ENCODE peak calls at places on chromosomes 16 and 17, in nine cellular contexts. H, U, G, E, Y, V, D, C and S are unnamed samples.

GRCh38 chr17:77581480-77581879 is 377.0 kb upstream of the TNRC6C start:
- DNase-seq in H (peak; percentile 59), U (no peak), G (no peak), E (peak; percentile 53), Y (no peak), V (peak; percentile 6), D (no peak), C (no peak), S (peak; percentile 36)

GRCh38 chr16:9906218-9906617 is 276.0 kb downstream of the GRIN2A start:
- DNase-seq in H (no peak), U (no peak), G (no peak), E (no peak), Y (no peak), V (no peak), D (no peak), C (no peak), S (no peak)

GRCh38 chr16:89047331-89048086 is 46.1 kb upstream of the ACSF3 start:
- DNase-seq in H (no peak), U (no peak), G (no peak), E (no peak), Y (peak; percentile 16), V (no peak), D (no peak), C (no peak), S (no peak)

GRCh38 chr16:85556456-85557082 is 56.6 kb upstream of the GSE1 start:
- DNase-seq in H (peak; percentile 48), U (peak; percentile 36), G (peak; percentile 72), E (peak; percentile 86), Y (peak; percentile 80), V (peak; percentile 88), D (peak; percentile 69), C (peak; percentile 77), S (no peak)

GRCh38 chr17:60158751-60159478 is 9.1 kb downstream of the CA4 start:
- DNase-seq in H (no peak), U (no peak), G (no peak), E (no peak), Y (no peak), V (no peak), D (no peak), C (no peak), S (no peak)

GRCh38 chr17:9252525-9252924 is 231.2 kb downstream of the NTN1 start:
- DNase-seq in H (no peak), U (no peak), G (no peak), E (no peak), Y (no peak), V (no peak), D (no peak), C (peak; percentile 12), S (no peak)

GRCh38 chr16:2145843-2146242 is 2.6 kb upstream of the RAB26 start:
- DNase-seq in H (no peak), U (no peak), G (no peak), E (no peak), Y (no peak), V (no peak), D (no peak), C (no peak), S (no peak)

GRCh38 chr17:38789185-38789584 is 10.2 kb downstream of the PIP4K2B start:
- DNase-seq in H (no peak), U (no peak), G (no peak), E (no peak), Y (no peak), V (no peak), D (no peak), C (no peak), S (no peak)

GRCh38 chr17:19317359-19318095 is 45.0 kb downstream of the B9D1 start:
- DNase-seq in H (peak; percentile 91), U (no peak), G (peak; percentile 87), E (no peak), Y (peak; percentile 94), V (peak; percentile 64), D (peak; percentile 65), C (no peak), S (peak; percentile 85)

GRCh38 chr17:41539071-41539492 is 11.0 kb upstream of the KRT19 start:
- DNase-seq in H (no peak), U (no peak), G (no peak), E (no peak), Y (no peak), V (no peak), D (no peak), C (no peak), S (no peak)

GRCh38 chr16:83743241-83743640 is 64.5 kb upstream of the HSBP1 start:
- DNase-seq in H (no peak), U (no peak), G (no peak), E (no peak), Y (no peak), V (no peak), D (no peak), C (no peak), S (no peak)

GRCh38 chr17:7914771-7915610 is 1.1 kb downstream of the RNF227 start:
- DNase-seq in H (peak; percentile 48), U (peak; percentile 59), G (peak; percentile 52), E (peak; percentile 78), Y (peak; percentile 62), V (no peak), D (no peak), C (no peak), S (peak; percentile 32)

GRCh38 chr17:2814499-2815341 is 18.5 kb downstream of the RAP1GAP2 start:
- DNase-seq in H (peak; percentile 11), U (no peak), G (peak; percentile 42), E (no peak), Y (peak; percentile 67), V (no peak), D (no peak), C (peak; percentile 99), S (no peak)

GRCh38 chr17:64614266-64615011 is 47.7 kb downstream of the SMURF2 start:
- DNase-seq in H (peak; percentile 48), U (no peak), G (no peak), E (no peak), Y (no peak), V (no peak), D (no peak), C (no peak), S (peak; percentile 31)

GRCh38 chr16:56985288-56985961 is 3.9 kb upstream of the NLRC5 start:
- DNase-seq in H (peak; percentile 88), U (no peak), G (peak; percentile 54), E (peak; percentile 91), Y (peak; percentile 82), V (no peak), D (no peak), C (no peak), S (peak; percentile 78)

GRCh38 chr17:40418428-40418706 is 671 bp upstream of the TOP2A start:
- DNase-seq in H (no peak), U (no peak), G (no peak), E (no peak), Y (peak; percentile 81), V (no peak), D (no peak), C (no peak), S (no peak)
- H3K4me3 ChIP-seq in H (peak overlapping the region; percentile 84), U (peak overlapping the region; percentile 37), G (peak overlapping the region; percentile 53), E (peak overlapping the region; percentile 52), Y (peak overlapping the region; percentile 50), V (peak overlapping the region; percentile 65), D (peak overlapping the region; percentile 74), C (peak overlapping the region; percentile 99), S (peak overlapping the region; percentile 80)

GRCh38 chr17:29622337-29623282 is at the start of gene CORO6:
- DNase-seq in H (peak; percentile 30), U (no peak), G (peak; percentile 70), E (peak; percentile 84), Y (peak; percentile 90), V (peak; percentile 75), D (peak; percentile 93), C (peak; percentile 56), S (no peak)
- H3K27me3 ChIP-seq in H (no peaks in the 10 kb centered on the region), U (no peaks in the 10 kb centered on the region), G (no peaks in the 10 kb centered on the region), E (no peaks in the 10 kb centered on the region), Y (no peaks in the 10 kb centered on the region), V (no peaks in the 10 kb centered on the region), D (no peaks in the 10 kb centered on the region), C (no peaks in the 10 kb centered on the region), S (no peaks in the 10 kb centered on the region)

GRCh38 chr17:21037117-21037803 is 5.6 kb downstream of the USP22 start:
- DNase-seq in H (no peak), U (no peak), G (no peak), E (no peak), Y (no peak), V (no peak), D (no peak), C (no peak), S (no peak)

GRCh38 chr17:21041753-21042433 is 918 bp downstream of the USP22 start:
- DNase-seq in H (peak; percentile 75), U (peak; percentile 82), G (peak; percentile 91), E (peak; percentile 95), Y (peak; percentile 96), V (peak; percentile 93), D (peak; percentile 71), C (peak; percentile 79), S (peak; percentile 57)

GRCh38 chr17:21042434-21043295 is at the start of gene USP22:
- DNase-seq in H (no peak), U (peak; percentile 13), G (no peak), E (no peak), Y (no peak), V (no peak), D (no peak), C (no peak), S (no peak)

GRCh38 chr17:21043296-21044232 is 753 bp upstream of the USP22 start:
- DNase-seq in H (peak; percentile 99), U (peak; percentile 98), G (peak; percentile 99), E (peak; percentile 99), Y (peak; percentile 100), V (peak; percentile 99), D (peak; percentile 82), C (peak; percentile 99), S (peak; percentile 94)

DNA sequence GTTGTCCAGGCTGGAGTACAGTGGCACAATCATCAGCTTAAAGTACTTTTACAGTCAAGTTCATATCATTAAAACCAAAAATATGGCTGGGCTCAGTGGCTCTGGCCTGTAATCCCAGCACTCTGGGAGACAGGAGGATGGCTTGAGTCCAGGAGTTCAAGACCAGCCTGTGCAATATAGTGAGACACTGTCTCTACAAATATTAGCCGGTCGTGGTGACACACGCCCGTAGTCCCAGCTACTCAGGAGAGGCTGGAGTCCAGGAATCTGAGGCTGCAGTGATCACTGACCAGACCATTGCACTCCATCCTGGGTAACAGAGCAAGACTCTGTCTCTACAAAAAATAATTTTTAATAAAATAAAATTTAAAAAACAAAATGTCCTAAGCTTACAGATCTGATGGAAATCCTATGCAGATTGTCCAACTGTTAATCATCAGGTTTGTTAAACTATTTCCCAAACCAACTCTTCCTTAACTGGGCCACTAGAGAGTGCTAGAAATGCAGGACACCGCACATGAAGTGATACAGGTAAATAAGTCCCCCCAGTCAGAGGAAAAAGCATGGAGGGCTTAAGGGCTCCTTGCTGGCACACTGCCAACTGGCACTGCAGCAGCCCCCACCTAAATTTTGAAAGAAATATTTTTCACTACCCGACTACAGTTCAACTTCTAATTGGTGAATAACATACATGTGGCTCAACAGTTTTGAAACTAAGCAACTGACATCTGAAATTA is 2.8 kb downstream of the USP22 start:
- DNase-seq in H (peak; percentile 60), U (no peak), G (no peak), E (peak; percentile 66), Y (peak; percentile 82), V (no peak), D (no peak), C (peak; percentile 55), S (peak; percentile 45)
- H3K4me3 ChIP-seq in H (peak overlapping the region; percentile 75), U (no peak overlapping the region), G (peak overlapping the region; percentile 99), E (peak overlapping the region; percentile 99), Y (peak overlapping the region; percentile 88), V (peak overlapping the region; percentile 97), D (peak overlapping the region; percentile 97), C (peak overlapping the region; percentile 91), S (peak overlapping the region; percentile 99)

DNA sequence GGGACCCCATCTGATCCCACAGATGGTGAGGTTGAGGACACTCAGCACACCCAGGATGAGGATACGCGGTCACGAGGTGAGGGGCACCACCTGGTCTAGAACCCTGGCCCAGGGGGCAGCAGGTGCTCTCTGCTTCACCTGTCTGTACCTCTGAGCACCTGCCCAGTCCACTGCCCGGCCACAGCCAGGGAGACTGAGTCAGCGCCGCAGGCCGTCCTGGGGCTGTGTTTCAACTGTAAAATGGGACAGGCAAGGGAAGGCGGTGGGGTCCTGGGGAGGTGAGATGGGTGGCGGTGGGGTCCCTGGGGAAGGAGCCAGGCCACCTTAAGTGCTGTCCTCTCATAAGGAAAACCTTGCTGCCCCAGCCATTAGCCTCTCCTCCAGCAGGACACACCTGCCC is 60.4 kb downstream of the ENGASE start:
- DNase-seq in H (no peak), U (no peak), G (no peak), E (no peak), Y (no peak), V (no peak), D (no peak), C (no peak), S (no peak)
- H3K27me3 ChIP-seq in H (peaks cover 3% of the 10 kb centered on the region), U (peaks cover 12% of the 10 kb centered on the region), G (no peaks in the 10 kb centered on the region), E (no peaks in the 10 kb centered on the region), Y (no peaks in the 10 kb centered on the region), V (peaks cover 23% of the 10 kb centered on the region), D (peaks cover 69% of the 10 kb centered on the region), C (no peaks in the 10 kb centered on the region), S (no peaks in the 10 kb centered on the region)